ENCODE peak calls at places on chromosomes 2 and 18, in seven cellular contexts. H is mesenchymal stem cell, A is mesendoderm, T is H9, W is neuronal stem cell, F is H1, K is trophoblast cell. J is an unnamed sample.

GRCh38 chr2:38691994-38692393 is 26.1 kb downstream of the GALM start:
- DNase-seq in W (no peak), F (no peak), T (no peak), K (peak), H (no peak), A (no peak), J (no peak)

GRCh38 chr2:28962505-28962904 is 18.6 kb upstream of the TOGARAM2 start:
- DNase-seq in H (no peak), A (no peak), W (no peak), K (no peak), F (no peak), T (no peak), J (no peak)

GRCh38 chr2:2940702-2941655 is 436.6 kb downstream of the EIPR1 start:
- DNase-seq in W (no peak), T (no peak), H (no peak), F (no peak), A (no peak), K (no peak), J (no peak)

GRCh38 chr2:161312996-161313395 is 4.8 kb downstream of the PSMD14 start:
- DNase-seq in F (no peak), H (peak), K (peak), T (no peak), W (no peak), A (no peak), J (peak)

GRCh38 chr2:149645391-149645790 is 57.8 kb upstream of the MMADHC start:
- DNase-seq in K (no peak), W (no peak), H (peak), A (no peak), F (no peak), T (no peak), J (peak)

GRCh38 chr18:3903341-3903740 is 453.4 kb downstream of the TGIF1 start:
- DNase-seq in K (no peak), W (no peak), T (no peak), H (peak), F (no peak), A (no peak), J (peak)

GRCh38 chr2:7736646-7737305 is 819.6 kb downstream of the RNF144A start:
- DNase-seq in F (no peak), H (peak), K (peak), A (peak), W (no peak), T (no peak), J (peak)

GRCh38 chr18:76564117-76564516 is 69.1 kb upstream of the ZNF516 start:
- DNase-seq in K (peak), W (no peak), H (peak), F (peak), T (no peak), A (no peak), J (peak)

GRCh38 chr2:152426801-152427200 is 91.8 kb downstream of the FMNL2 start:
- DNase-seq in A (no peak), K (no peak), H (no peak), T (no peak), F (no peak), W (no peak), J (peak)

GRCh38 chr2:12884713-12885282 is 168.1 kb downstream of the TRIB2 start:
- DNase-seq in K (no peak), F (no peak), A (peak), H (peak), T (no peak), W (no peak), J (peak)

GRCh38 chr2:40016151-40016885 is 237.3 kb upstream of the THUMPD2 start:
- DNase-seq in A (no peak), W (no peak), T (no peak), H (no peak), F (no peak), K (no peak), J (peak)

GRCh38 chr2:202035089-202035940 is 1.7 kb downstream of the FZD7 start:
- DNase-seq in K (peak), T (peak), H (peak), A (peak), F (peak), W (peak), J (peak)

GRCh38 chr2:207935121-207935990 is 90.0 kb downstream of the PLEKHM3 start:
- DNase-seq in H (no peak), T (no peak), A (no peak), W (no peak), K (no peak), F (no peak), J (no peak)

GRCh38 chr2:240986787-240987411 is 11.5 kb upstream of the SNED1 start:
- DNase-seq in W (no peak), T (no peak), F (peak), K (no peak), A (no peak), H (peak), J (peak)

GRCh38 chr2:68878753-68879152 is 7.6 kb upstream of the BMP10 start:
- DNase-seq in K (peak), H (peak), F (no peak), T (no peak), W (no peak), A (peak), J (peak)

GRCh38 chr2:181955010-181955409 is 30.6 kb upstream of the PPP1R1C start:
- DNase-seq in K (peak), F (no peak), A (no peak), T (no peak), W (no peak), H (peak), J (peak)

GRCh38 chr18:26480897-26481795 is 67.2 kb downstream of the KCTD1 start:
- DNase-seq in K (peak), A (peak), H (peak), W (no peak), F (no peak), T (no peak), J (peak)

GRCh38 chr2:230914886-230915285 is 10.2 kb downstream of the GPR55 start:
- DNase-seq in F (no peak), W (no peak), K (no peak), A (no peak), T (peak), H (no peak), J (no peak)

GRCh38 chr2:235413084-235413483 is 80.8 kb upstream of the AGAP1 start:
- DNase-seq in H (no peak), T (no peak), F (no peak), K (no peak), A (no peak), W (no peak), J (no peak)
- H2BK5ac ChIP-seq in H (no peak), T (no peak), F (no peak), K (no peak), A (no peak), W (no peak), J (no peak)

DNA sequence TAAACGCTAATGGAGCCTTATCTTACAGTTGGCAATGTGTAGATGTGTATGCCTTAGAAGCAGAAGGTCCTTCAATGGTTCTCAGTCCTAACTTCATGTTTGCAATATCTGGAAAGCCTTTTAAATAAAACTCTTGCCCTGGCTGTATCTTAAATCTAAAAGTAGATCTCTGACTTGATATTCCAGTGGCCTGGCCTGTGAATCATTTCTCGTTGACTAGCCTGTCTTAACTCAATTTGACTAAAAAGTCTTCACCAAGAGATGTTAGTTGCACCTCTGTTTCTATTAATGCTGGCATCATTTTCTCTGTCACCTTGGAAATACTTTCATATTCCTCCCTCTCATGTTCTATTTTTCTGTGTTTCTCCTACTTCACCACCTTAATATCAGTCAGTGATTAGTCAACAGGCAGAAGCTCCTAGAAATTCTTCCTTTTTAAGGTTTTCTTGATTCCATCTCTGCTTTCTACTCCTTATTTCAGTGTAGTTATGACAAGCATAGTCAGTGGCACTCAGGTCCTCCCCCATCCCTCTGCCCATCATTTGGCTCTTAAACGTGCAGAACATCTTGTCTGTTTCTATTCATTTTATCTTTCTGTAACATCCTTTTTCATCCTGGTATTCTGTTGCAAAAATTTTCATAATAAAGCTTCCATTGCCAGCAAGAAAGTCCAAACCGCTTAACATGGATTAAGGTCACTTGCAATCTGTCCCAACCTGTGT is 4.3 kb downstream of the ITGAV start:
- DNase-seq in A (no peak), F (no peak), T (no peak), W (no peak), K (no peak), H (no peak), J (no peak)
- H2BK5ac ChIP-seq in A (no peak), F (no peak), T (no peak), W (no peak), K (no peak), H (no peak), J (no peak)

DNA sequence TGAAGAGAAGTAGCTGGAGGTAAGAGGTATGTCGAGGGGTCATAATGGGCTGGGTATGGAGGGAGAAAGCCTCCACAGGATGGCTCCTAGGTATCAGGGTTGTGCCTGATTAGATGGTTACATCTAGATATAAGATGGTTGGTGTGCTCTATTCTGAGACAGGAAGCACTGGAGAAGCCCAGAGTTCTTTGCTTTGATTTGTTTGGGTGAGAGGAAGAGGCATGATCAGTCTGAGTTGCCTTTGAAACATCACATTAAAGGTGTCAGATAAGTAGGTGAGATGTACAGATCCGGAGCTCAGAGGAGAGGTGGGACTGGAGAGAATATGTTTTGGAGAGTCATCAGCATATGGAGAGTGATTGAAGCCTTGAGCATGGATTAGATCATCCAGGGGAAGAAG is 74.1 kb downstream of the KLHL29 start:
- DNase-seq in K (no peak), T (no peak), F (no peak), A (no peak), H (no peak), W (no peak), J (no peak)
- H2BK5ac ChIP-seq in K (no peak), T (no peak), F (no peak), A (no peak), H (no peak), W (no peak), J (no peak)

DNA sequence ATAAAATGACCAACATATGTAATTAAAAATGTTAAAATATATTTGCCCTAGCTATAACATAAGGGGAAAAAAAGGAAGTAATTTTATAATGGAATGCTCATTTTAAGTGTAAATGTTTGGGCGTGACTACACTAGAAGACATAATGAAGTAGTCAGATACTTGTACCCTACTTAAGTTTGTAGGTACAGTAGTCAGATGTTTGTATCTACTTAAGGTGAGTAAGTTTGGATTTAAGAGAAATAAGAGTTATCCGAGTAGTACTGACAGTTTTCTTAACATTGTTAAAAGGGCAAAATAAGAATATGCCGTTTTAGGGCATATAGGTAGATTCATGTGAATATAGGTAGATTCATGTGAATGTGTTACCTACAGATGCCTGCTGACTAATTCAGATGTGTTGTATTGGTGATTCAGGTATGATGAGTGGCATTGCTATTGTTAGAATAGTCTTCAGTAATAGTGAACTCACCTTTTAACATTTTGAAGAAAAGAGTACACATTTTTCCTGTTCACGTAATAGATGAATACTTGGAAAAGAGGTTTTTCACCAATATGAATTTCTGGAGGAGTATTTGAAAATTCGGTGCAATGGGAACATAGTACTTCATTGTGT is 14.9 kb downstream of the VAPA start:
- DNase-seq in F (no peak), W (no peak), H (no peak), T (no peak), K (no peak), A (no peak), J (no peak)
- H2BK5ac ChIP-seq in F (no peak), W (no peak), H (no peak), T (no peak), K (no peak), A (no peak), J (no peak)

DNA sequence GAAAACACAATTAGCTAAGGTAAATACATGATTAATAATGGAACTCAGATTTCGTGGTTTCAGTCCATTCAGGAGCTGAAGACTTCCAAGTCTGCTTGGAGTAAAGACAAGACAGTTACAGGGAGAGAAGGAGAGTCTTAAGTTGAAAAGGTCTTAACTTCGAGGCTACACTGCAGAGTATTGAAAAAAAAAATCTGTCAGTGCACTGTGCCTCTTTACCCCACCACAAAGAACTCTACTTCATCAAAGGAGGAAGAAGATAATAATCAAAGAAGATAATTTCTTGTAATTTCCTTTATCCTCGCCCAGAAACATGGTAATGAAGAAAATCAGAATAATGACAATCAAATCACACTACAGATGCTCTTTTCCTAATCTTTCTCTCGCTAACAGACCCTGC is 75.4 kb downstream of the MEMO1 start:
- DNase-seq in T (no peak), F (no peak), H (no peak), W (no peak), K (no peak), A (no peak), J (no peak)
- H2BK5ac ChIP-seq in T (no peak), F (no peak), H (no peak), W (no peak), K (no peak), A (no peak), J (no peak)

GRCh38 chr2:218261424-218262273 is 834 bp downstream of the GPBAR1 start:
- DNase-seq in F (no peak), H (peak), K (no peak), T (no peak), W (no peak), A (peak), J (no peak)

GRCh38 chr2:218264773-218265601 is 4.2 kb downstream of the GPBAR1 start:
- DNase-seq in T (no peak), W (no peak), A (no peak), K (no peak), H (no peak), F (no peak), J (no peak)

GRCh38 chr2:218262631-218263586 is 2.1 kb downstream of the GPBAR1 start:
- DNase-seq in K (no peak), W (no peak), H (no peak), T (no peak), A (no peak), F (no peak), J (no peak)

GRCh38 chr2:218265626-218266025 is 4.3 kb downstream of the AAMP start:
- DNase-seq in K (no peak), H (no peak), F (no peak), W (no peak), A (no peak), T (no peak), J (no peak)

GRCh38 chr2:218263817-218264611 is 3.2 kb downstream of the GPBAR1 start:
- DNase-seq in T (no peak), A (no peak), H (peak), K (no peak), W (no peak), F (no peak), J (no peak)
- H2BK5ac ChIP-seq in T (no peak), A (no peak), H (no peak), K (no peak), W (no peak), F (no peak), J (no peak)

GRCh38 chr2:99356853-99357252 is 19.7 kb downstream of the EIF5B start:
- DNase-seq in W (no peak), K (no peak), T (no peak), A (no peak), H (no peak), F (no peak), J (no peak)

GRCh38 chr2:99350194-99350593 is 13.0 kb downstream of the EIF5B start:
- DNase-seq in F (no peak), T (no peak), H (no peak), K (no peak), A (no peak), W (no peak), J (no peak)

GRCh38 chr2:99348173-99348572 is 11.0 kb downstream of the EIF5B start:
- DNase-seq in W (no peak), F (no peak), K (no peak), H (no peak), T (no peak), A (no peak), J (no peak)

DNA sequence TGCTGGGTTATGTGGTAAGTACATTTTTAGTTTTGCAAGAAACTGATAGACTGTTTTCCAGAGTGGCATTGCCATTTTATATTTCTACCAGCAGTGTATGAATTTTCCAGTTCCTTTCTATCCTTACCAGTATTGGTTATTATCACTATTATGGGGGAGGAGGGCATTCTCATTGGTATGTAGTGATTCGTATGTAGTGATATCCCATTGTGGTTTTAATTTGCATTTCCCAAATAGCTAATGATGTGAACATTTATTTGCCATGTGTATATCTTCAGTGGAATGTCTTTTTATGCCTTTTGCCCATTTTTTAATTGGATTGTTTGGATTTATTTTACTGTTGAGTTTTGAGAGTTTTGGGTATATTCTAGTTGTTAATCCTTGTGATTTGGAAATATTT is 16.9 kb downstream of the EIF5B start:
- DNase-seq in F (no peak), T (no peak), A (no peak), H (peak), W (no peak), K (no peak), J (peak)
- H2BK5ac ChIP-seq in F (no peak), T (no peak), A (no peak), H (no peak), W (no peak), K (no peak), J (no peak)

GRCh38 chr2:221943078-221943810 is 355.6 kb downstream of the PAX3 start:
- DNase-seq in F (no peak), W (no peak), K (no peak), H (peak), T (no peak), A (no peak), J (peak)

GRCh38 chr2:221948076-221948475 is 350.7 kb downstream of the PAX3 start:
- DNase-seq in H (no peak), A (no peak), K (no peak), F (no peak), T (no peak), W (no peak), J (no peak)
- H2BK5ac ChIP-seq in H (no peak), A (no peak), K (no peak), F (no peak), T (no peak), W (no peak), J (no peak)

GRCh38 chr2:97654324-97654723 is 8.5 kb downstream of the COX5B start:
- DNase-seq in H (no peak), T (no peak), K (no peak), A (no peak), W (no peak), F (peak), J (no peak)
- H2BK5ac ChIP-seq in H (no peak), T (no peak), K (no peak), A (no peak), W (no peak), F (no peak), J (no peak)

J was measured in IMR-90.